ENCODE peak calls at places on chromosomes 11 and 22, in five cellular contexts. D is cardiac fibroblast, X is adrenal gland, A is uterus, L is fibroblast of pulmonary artery. I is an unnamed sample.

GRCh38 chr22:29482253-29482652 is 2.2 kb downstream of the NEFH start:
- DNase-seq in D (no peak), X (peak; percentile 56), A (no peak), L (no peak), I (no peak)

GRCh38 chr22:18987765-18988164 is 51.7 kb upstream of the PRODH start:
- DNase-seq in D (no peak), X (no peak), A (no peak), L (no peak), I (no peak)

GRCh38 chr11:103907548-103908455 is 128.6 kb upstream of the DDI1 start:
- DNase-seq in D (peak; percentile 67), X (no peak), A (no peak), L (peak; percentile 64), I (no peak)

GRCh38 chr11:71446942-71447688 is 1.1 kb downstream of the DHCR7 start:
- DNase-seq in D (peak; percentile 82), X (peak; percentile 86), A (no peak), L (peak; percentile 86), I (peak; percentile 56)

GRCh38 chr22:30575011-30575671 is 676 bp upstream of the GAL3ST1 start:
- DNase-seq in D (peak; percentile 93), X (peak; percentile 57), A (peak; percentile 62), L (peak; percentile 88), I (peak; percentile 57)

GRCh38 chr11:75269896-75270295 is 29.3 kb downstream of the TPBGL start:
- DNase-seq in D (no peak), X (no peak), A (no peak), L (no peak), I (no peak)

GRCh38 chr11:44643207-44643606 is 77.7 kb downstream of the CD82 start:
- DNase-seq in D (no peak), X (no peak), A (no peak), L (no peak), I (no peak)

GRCh38 chr11:25576320-25576719 is 755.6 kb upstream of the ANO3 start:
- DNase-seq in D (no peak), X (no peak), A (no peak), L (no peak), I (no peak)

GRCh38 chr22:16954060-16954403 is 54.0 kb downstream of the GAB4 start:
- DNase-seq in D (no peak), X (no peak), A (no peak), L (no peak), I (no peak)

GRCh38 chr22:29820941-29821789 is 16.9 kb downstream of the ASCC2 start:
- DNase-seq in D (peak; percentile 99), X (peak; percentile 94), A (no peak), L (peak; percentile 100), I (peak; percentile 68)

GRCh38 chr11:21794306-21794705 is 398.6 kb upstream of the ANO5 start:
- DNase-seq in D (no peak), X (no peak), A (no peak), L (no peak), I (no peak)

GRCh38 chr11:76623171-76623883 is 47.2 kb downstream of the LRRC32 start:
- DNase-seq in D (peak; percentile 68), X (peak; percentile 37), A (no peak), L (peak; percentile 54), I (no peak)

GRCh38 chr22:44957267-44957905 is 52.4 kb downstream of the PHF21B start:
- DNase-seq in D (no peak), X (no peak), A (no peak), L (no peak), I (no peak)
- TF ChIP-seq CTCF in D (no peak), X (no peak), A (no peak), L (peak; percentile 4), I (peak; percentile 13)

DNA sequence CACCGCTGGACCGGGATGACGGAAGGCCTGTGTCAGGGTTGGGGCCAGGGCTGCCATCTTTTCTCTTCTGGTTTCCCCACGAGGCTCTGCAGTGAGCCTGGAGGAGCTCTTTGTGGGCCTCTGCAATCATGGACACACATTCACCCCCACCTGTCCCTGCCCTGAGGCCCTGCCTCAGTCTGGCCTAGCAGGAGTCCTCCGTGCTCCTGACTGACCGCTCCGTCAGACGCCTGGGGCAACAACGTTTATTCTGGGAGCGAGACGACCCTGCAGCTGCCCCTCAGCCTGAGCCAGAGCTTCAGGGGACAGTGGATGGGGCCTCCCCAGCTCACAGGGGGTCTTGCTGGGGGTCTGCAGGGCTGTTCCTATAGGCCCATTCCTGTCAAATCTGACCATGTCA is 8.2 kb upstream of the MYEOV start:
- DNase-seq in D (no peak), X (no peak), A (no peak), L (no peak), I (no peak)
- H3K4me3 ChIP-seq in D (no peak overlapping the region), X (no peak overlapping the region), A (no peak overlapping the region), L (no peak overlapping the region), I (no peak overlapping the region)

GRCh38 chr11:73124796-73125195 is 17.3 kb downstream of the FCHSD2 start:
- DNase-seq in D (no peak), X (no peak), A (no peak), L (no peak), I (no peak)
- TF ChIP-seq CTCF in D (no peak), X (no peak), A (no peak), L (no peak), I (no peak)

DNA sequence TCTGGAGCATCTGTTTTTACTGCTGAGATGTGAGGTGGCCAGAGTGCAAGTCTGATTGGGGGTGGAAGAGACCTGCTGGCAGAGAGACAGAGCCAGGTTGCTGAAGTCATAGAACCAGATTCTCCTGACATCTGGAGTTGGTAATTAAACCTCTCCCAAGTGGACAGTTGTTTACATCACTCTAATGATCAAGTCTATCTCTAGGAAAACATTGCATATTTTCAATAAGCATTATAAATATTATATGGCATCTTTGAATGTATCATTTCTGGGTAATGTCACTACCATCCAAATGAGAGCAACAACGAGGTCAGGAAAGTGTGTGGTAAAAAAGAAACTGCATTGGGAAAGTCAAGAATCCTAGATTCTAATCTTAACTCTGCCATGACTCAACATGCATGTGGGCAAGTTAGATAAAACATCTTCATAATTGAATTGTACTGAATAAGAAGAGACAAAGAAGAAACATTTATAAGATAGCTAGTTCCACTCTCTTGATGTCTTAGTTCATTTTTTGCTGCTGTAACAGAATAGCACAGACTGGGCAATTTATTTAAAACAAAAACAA is 351.2 kb upstream of the API5 start:
- DNase-seq in D (no peak), X (no peak), A (no peak), L (no peak), I (no peak)
- H3K4me3 ChIP-seq in D (no peak overlapping the region), X (no peak overlapping the region), A (no peak overlapping the region), L (no peak overlapping the region), I (no peak overlapping the region)

GRCh38 chr11:68022531-68022930 is 8.0 kb upstream of the NDUFS8 start:
- DNase-seq in D (no peak), X (no peak), A (no peak), L (no peak), I (no peak)

GRCh38 chr11:68020575-68020974 is 9.9 kb upstream of the NDUFS8 start:
- DNase-seq in D (peak; percentile 53), X (peak; percentile 81), A (no peak), L (peak; percentile 41), I (no peak)

GRCh38 chr11:68018730-68019190 is 8.6 kb downstream of the ALDH3B1 start:
- DNase-seq in D (no peak), X (no peak), A (no peak), L (no peak), I (no peak)

GRCh38 chr11:68019486-68019885 is 9.4 kb downstream of the ALDH3B1 start:
- DNase-seq in D (no peak), X (no peak), A (no peak), L (no peak), I (no peak)

DNA sequence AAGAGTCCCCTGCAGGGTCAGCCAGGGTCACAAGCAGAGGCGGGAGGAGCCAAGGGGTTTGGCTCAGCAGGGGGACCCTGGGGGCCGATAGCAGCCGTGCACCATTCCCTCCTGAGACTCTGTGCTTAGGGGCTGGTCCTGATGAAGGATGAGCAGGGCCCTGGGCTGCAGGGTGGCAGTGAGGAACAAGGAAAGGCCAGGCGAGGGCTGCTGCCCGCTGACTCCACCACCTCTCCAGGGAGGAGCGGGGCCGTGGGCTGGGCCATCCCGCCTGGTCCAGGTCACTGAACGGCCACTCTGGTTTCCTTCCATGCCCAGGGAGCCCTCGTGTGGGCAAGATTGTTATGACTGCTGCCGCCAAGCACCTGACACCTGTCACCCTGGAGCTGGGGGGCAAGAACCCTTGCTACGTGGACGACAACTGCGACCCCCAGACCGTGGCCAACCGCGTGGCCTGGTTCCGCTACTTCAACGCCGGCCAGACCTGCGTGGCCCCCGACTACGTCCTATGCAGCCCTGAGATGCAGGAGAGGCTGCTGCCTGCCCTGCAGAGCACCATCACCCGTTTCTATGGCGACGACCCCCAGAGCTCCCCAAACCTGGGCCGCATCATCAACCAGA is 9.2 kb upstream of the NDUFS8 start:
- DNase-seq in D (peak; percentile 38), X (no peak), A (no peak), L (no peak), I (no peak)
- TF ChIP-seq CTCF in D (peak; percentile 30), X (peak; percentile 44), A (no peak), L (peak; percentile 32), I (peak; percentile 19)

GRCh38 chr22:50304528-50305392 is 2.7 kb downstream of the PLXNB2 start:
- DNase-seq in D (peak; percentile 48), X (peak; percentile 81), A (peak; percentile 53), L (peak; percentile 39), I (no peak)
- H3K4me3 ChIP-seq in D (peak overlapping the region; percentile 92), X (no peak overlapping the region), A (peak overlapping the region; percentile 95), L (peak overlapping the region; percentile 86), I (peak overlapping the region; percentile 97)

GRCh38 chr11:27701262-27702105 is 1.2 kb upstream of the BDNF start:
- DNase-seq in D (peak; percentile 61), X (no peak), A (no peak), L (peak; percentile 73), I (peak; percentile 71)
- TF ChIP-seq CTCF in D (peak; percentile 18), X (no peak), A (no peak), L (peak; percentile 30), I (peak; percentile 45)

I was measured in AG09309.